ENCODE peak calls at places on chromosomes 2 and 18, in eight cellular contexts. L is H54; B is activated T-helper 1 cell treated with anti-CD3 and anti-CD28 coated beads, Interleukin-2, amount 50 U/mL, for 16 hours; Q is ELR; D is NAMALWA; I is activated T-cell treated with anti-CD3 and anti-CD28 coated beads, Interleukin-2, amount 50 U/mL, for 72 hours; O is NCI-H1105; F is H4. E is an unnamed sample.

GRCh38 chr18:26863122-26863879 is 2.2 kb downstream of the AQP4 start:
- DNase-seq in L (no peak), B (no peak), Q (no peak), D (no peak), I (no peak), O (peak; percentile 88), F (peak; percentile 35), E (peak; percentile 20)

GRCh38 chr2:69291004-69291650 is 95.9 kb downstream of the GFPT1 start:
- DNase-seq in L (no peak), B (no peak), Q (no peak), D (no peak), I (no peak), O (no peak), F (no peak), E (no peak)

GRCh38 chr18:48832961-48833700 is 117.6 kb downstream of the SMAD7 start:
- DNase-seq in L (peak; percentile 71), B (no peak), Q (peak; percentile 90), D (no peak), I (no peak), O (peak; percentile 62), F (peak; percentile 96), E (no peak)

GRCh38 chr2:54657664-54658083 is 65.8 kb upstream of the EML6 start:
- DNase-seq in L (peak; percentile 42), B (no peak), Q (peak; percentile 64), D (peak; percentile 64), I (peak; percentile 48), O (no peak), F (peak; percentile 29), E (peak; percentile 59)

GRCh38 chr2:158561054-158561453 is 104.3 kb downstream of the PKP4 start:
- DNase-seq in L (no peak), B (no peak), Q (no peak), D (no peak), I (no peak), O (no peak), F (no peak), E (no peak)

GRCh38 chr2:229996320-229996719 is 72.4 kb downstream of the SLC16A14 start:
- DNase-seq in L (no peak), B (no peak), Q (no peak), D (no peak), I (no peak), O (no peak), F (no peak), E (no peak)

GRCh38 chr18:58562999-58563667 is 65.8 kb downstream of the ALPK2 start:
- DNase-seq in L (no peak), B (no peak), Q (no peak), D (no peak), I (no peak), O (no peak), F (no peak), E (no peak)

GRCh38 chr2:241965931-241966412 is 96.4 kb downstream of the RTP5 start:
- DNase-seq in L (peak; percentile 82), B (no peak), Q (peak; percentile 92), D (peak; percentile 65), I (peak; percentile 72), O (no peak), F (peak; percentile 99), E (no peak)

GRCh38 chr2:215377283-215377682 is 58.6 kb downstream of the FN1 start:
- DNase-seq in L (no peak), B (no peak), Q (no peak), D (no peak), I (no peak), O (no peak), F (no peak), E (no peak)

GRCh38 chr2:60515751-60516226 is 37.7 kb downstream of the BCL11A start:
- DNase-seq in L (no peak), B (no peak), Q (peak; percentile 48), D (no peak), I (peak; percentile 4), O (no peak), F (peak; percentile 51), E (no peak)

GRCh38 chr2:40859617-40860016 is 407.7 kb upstream of the SLC8A1 start:
- DNase-seq in L (no peak), B (no peak), Q (no peak), D (no peak), I (no peak), O (no peak), F (no peak), E (no peak)

GRCh38 chr2:36352711-36353110 is 2.9 kb upstream of the CRIM1 start:
- DNase-seq in L (no peak), B (no peak), Q (peak; percentile 84), D (no peak), I (no peak), O (no peak), F (no peak), E (no peak)

E was measured in NCI-H460.